ENCODE peak calls at places on chromosomes 7 and 10, in seven cellular contexts. N is hypothalamus, H is left ventricle myocardium inferior, Z is left colon, Y is occipital lobe, J is Right ventricle myocardium superior, Q is mesendoderm. B is an unnamed sample.
A peak's percentile ranks its signal among the peaks of the same experiment; 100 is the strongest.

GRCh38 chr7:26891400-26892355 is 27.3 kb upstream of the SKAP2 start:
- DNase-seq in J (no peak), Q (no peak), H (no peak), Y (no peak), N (no peak), Z (no peak), B (peak; percentile 76)

GRCh38 chr7:79593819-79594218 is 140.4 kb upstream of the MAGI2 start:
- DNase-seq in Z (no peak), Y (no peak), N (no peak), J (no peak), H (no peak), Q (no peak), B (no peak)

GRCh38 chr10:79385804-79386531 is 38.7 kb downstream of the PPIF start:
- DNase-seq in Y (no peak), H (peak; percentile 12), J (no peak), N (no peak), Z (no peak), Q (peak; percentile 55), B (no peak)

GRCh38 chr7:101681170-101682007 is 52.3 kb upstream of the MYL10 start:
- DNase-seq in Z (no peak), J (peak; percentile 71), N (no peak), H (peak; percentile 51), Y (peak; percentile 71), Q (peak; percentile 47), B (peak; percentile 94)

GRCh38 chr10:117159390-117159789 is 21.3 kb upstream of the VAX1 start:
- DNase-seq in Q (peak; percentile 90), Y (no peak), H (no peak), N (no peak), Z (no peak), J (no peak), B (no peak)

GRCh38 chr10:95388539-95388938 is 97.7 kb upstream of the PDLIM1 start:
- DNase-seq in Q (no peak), Y (no peak), Z (no peak), H (no peak), N (no peak), J (no peak), B (peak; percentile 8)

GRCh38 chr7:142807855-142808460 is 37.2 kb downstream of the PRSS2 start:
- DNase-seq in Q (no peak), Y (no peak), Z (no peak), H (no peak), J (no peak), N (no peak), B (peak; percentile 56)

GRCh38 chr10:99353182-99353581 is 24.0 kb downstream of the CNNM1 start:
- DNase-seq in J (no peak), H (no peak), N (no peak), Z (no peak), Y (no peak), Q (no peak), B (no peak)

GRCh38 chr7:52648903-52649302 is 386.5 kb upstream of the POM121L12 start:
- DNase-seq in Y (no peak), H (no peak), Z (no peak), N (no peak), J (no peak), Q (no peak), B (no peak)

GRCh38 chr7:64581929-64582894 is 19.3 kb upstream of the ZNF680 start:
- DNase-seq in Y (no peak), N (no peak), Q (no peak), J (no peak), H (no peak), Z (no peak), B (no peak)

GRCh38 chr7:123748171-123748733 is 551 bp downstream of the WASL start:
- DNase-seq in Y (peak; percentile 49), H (peak; percentile 55), Q (peak; percentile 67), N (peak; percentile 22), Z (peak; percentile 40), J (peak; percentile 69), B (peak; percentile 34)

GRCh38 chr7:127123220-127123619 is 129.5 kb downstream of the GRM8 start:
- DNase-seq in Z (no peak), Q (no peak), J (no peak), Y (no peak), H (no peak), N (no peak), B (no peak)

GRCh38 chr10:31977440-31978157 is 49.0 kb upstream of the ARHGAP12 start:
- DNase-seq in Y (no peak), J (no peak), Q (peak; percentile 27), H (no peak), Z (no peak), N (no peak), B (peak; percentile 58)

GRCh38 chr7:40839881-40840280 is 705.1 kb downstream of the SUGCT start:
- DNase-seq in Z (no peak), H (no peak), Y (no peak), Q (peak; percentile 57), N (no peak), J (no peak), B (peak; percentile 76)

GRCh38 chr7:4015996-4016395 is 666.1 kb upstream of the FOXK1 start:
- DNase-seq in N (no peak), Z (no peak), H (no peak), Y (no peak), Q (no peak), J (no peak), B (no peak)

GRCh38 chr10:13099144-13099665 is 758 bp upstream of the OPTN start:
- DNase-seq in Q (peak; percentile 94), Z (peak; percentile 62), Y (peak; percentile 72), H (no peak), J (no peak), N (peak; percentile 34), B (peak; percentile 80)

GRCh38 chr10:74186678-74187077 is 35.7 kb downstream of the ADK start:
- DNase-seq in J (no peak), H (no peak), Y (no peak), Z (no peak), Q (no peak), N (no peak), B (no peak)

GRCh38 chr10:107434854-107435253 is 270.3 kb upstream of the SORCS1 start:
- DNase-seq in N (no peak), H (no peak), J (no peak), Q (no peak), Z (no peak), Y (no peak), B (no peak)

GRCh38 chr10:17669185-17669872 is 25.4 kb downstream of the STAM start:
- DNase-seq in J (no peak), N (no peak), H (no peak), Q (no peak), Z (no peak), Y (no peak), B (no peak)

GRCh38 chr7:28155019-28155660 is 25.5 kb downstream of the JAZF1 start:
- DNase-seq in J (no peak), H (no peak), Z (no peak), Q (no peak), Y (no peak), N (no peak), B (no peak)

GRCh38 chr7:46533946-46534345 is 612.9 kb upstream of the IGFBP3 start:
- DNase-seq in H (no peak), J (no peak), Z (no peak), Y (no peak), N (no peak), Q (no peak), B (no peak)

GRCh38 chr7:12102101-12102500 is 109.0 kb upstream of the TMEM106B start:
- DNase-seq in H (no peak), N (no peak), J (no peak), Z (no peak), Q (no peak), Y (no peak), B (no peak)

GRCh38 chr7:43439631-43440401 is 143.1 kb upstream of the STK17A start:
- DNase-seq in Y (no peak), Z (no peak), N (no peak), J (no peak), H (no peak), Q (peak; percentile 89), B (peak; percentile 63)

GRCh38 chr10:43265799-43266721 is 805 bp downstream of the RASGEF1A start:
- DNase-seq in N (no peak), J (peak; percentile 48), H (no peak), Q (peak; percentile 60), Z (peak; percentile 26), Y (no peak), B (no peak)

GRCh38 chr7:115038158-115038557 is 116.3 kb downstream of the MDFIC start:
- DNase-seq in Z (no peak), Q (peak; percentile 6), N (no peak), J (no peak), Y (no peak), H (no peak), B (no peak)

GRCh38 chr10:86547291-86547690 is 25.7 kb upstream of the WAPL start:
- DNase-seq in Q (no peak), Y (no peak), N (no peak), J (no peak), H (no peak), Z (no peak), B (no peak)

GRCh38 chr10:110865804-110866482 is 5.8 kb upstream of the PDCD4 start:
- DNase-seq in Y (no peak), Z (no peak), Q (no peak), H (no peak), N (no peak), J (no peak), B (no peak)

GRCh38 chr7:47534322-47535032 is 47.4 kb downstream of the TNS3 start:
- DNase-seq in N (no peak), Z (no peak), H (no peak), Y (no peak), Q (peak; percentile 75), J (no peak), B (no peak)

GRCh38 chr7:91435386-91436059 is 171.3 kb downstream of the FZD1 start:
- DNase-seq in Y (no peak), Z (no peak), J (no peak), N (no peak), H (no peak), Q (no peak), B (no peak)

B was measured in RPMI7951.